ENCODE peak calls at places on chromosomes 11 and 22, in seven cellular contexts. One of them, this sample, is unnamed.

GRCh38 chr11:112248216-112248615 is 12.4 kb downstream of the PLET1 start:
- DNase-seq in H9: no peak
- DNase-seq in trophoblast cell: peak; percentile 53
- DNase-seq in mesenchymal stem cell: peak; percentile 49
- DNase-seq in H1: no peak
- DNase-seq in IMR-90: peak; percentile 89
- DNase-seq in mesendoderm: no peak
- DNase-seq in this sample: no peak

GRCh38 chr22:50548913-50549790 is 3.5 kb downstream of the KLHDC7B start:
- DNase-seq in mesendoderm: no peak
- DNase-seq in trophoblast cell: no peak
- DNase-seq in mesenchymal stem cell: no peak
- DNase-seq in IMR-90: no peak
- DNase-seq in H9: no peak
- DNase-seq in H1: peak; percentile 56
- DNase-seq in this sample: no peak

GRCh38 chr11:122742350-122742749 is 86.8 kb downstream of the UBASH3B start:
- DNase-seq in H9: no peak
- DNase-seq in trophoblast cell: no peak
- DNase-seq in mesenchymal stem cell: peak; percentile 47
- DNase-seq in IMR-90: no peak
- DNase-seq in mesendoderm: no peak
- DNase-seq in H1: no peak
- DNase-seq in this sample: no peak

GRCh38 chr11:36253238-36253637 is 36.0 kb downstream of the COMMD9 start:
- DNase-seq in trophoblast cell: no peak
- DNase-seq in IMR-90: no peak
- DNase-seq in mesendoderm: peak; percentile 56
- DNase-seq in H1: no peak
- DNase-seq in H9: no peak
- DNase-seq in mesenchymal stem cell: no peak
- DNase-seq in this sample: no peak

GRCh38 chr22:41995211-41995610 is 3.4 kb upstream of the WBP2NL start:
- DNase-seq in H1: no peak
- DNase-seq in mesendoderm: no peak
- DNase-seq in mesenchymal stem cell: no peak
- DNase-seq in H9: no peak
- DNase-seq in trophoblast cell: no peak
- DNase-seq in IMR-90: no peak
- DNase-seq in this sample: no peak

GRCh38 chr22:30197389-30197788 is 49.2 kb downstream of the LIF start:
- DNase-seq in H9: peak; percentile 4
- DNase-seq in IMR-90: peak; percentile 29
- DNase-seq in trophoblast cell: no peak
- DNase-seq in mesenchymal stem cell: no peak
- DNase-seq in H1: no peak
- DNase-seq in mesendoderm: no peak
- DNase-seq in this sample: no peak

GRCh38 chr11:13446444-13446843 is 16.6 kb downstream of the BTBD10 start:
- DNase-seq in mesendoderm: no peak
- DNase-seq in H9: no peak
- DNase-seq in mesenchymal stem cell: no peak
- DNase-seq in trophoblast cell: no peak
- DNase-seq in H1: no peak
- DNase-seq in IMR-90: peak; percentile 48
- DNase-seq in this sample: no peak

GRCh38 chr22:30000566-30000965 is 79.7 kb upstream of the HORMAD2 start:
- DNase-seq in IMR-90: peak; percentile 82
- DNase-seq in H9: no peak
- DNase-seq in mesenchymal stem cell: peak; percentile 35
- DNase-seq in trophoblast cell: no peak
- DNase-seq in H1: no peak
- DNase-seq in mesendoderm: no peak
- DNase-seq in this sample: no peak

GRCh38 chr11:72642815-72643511 is 31.3 kb downstream of the PDE2A start:
- DNase-seq in H1: peak; percentile 92
- DNase-seq in trophoblast cell: peak; percentile 81
- DNase-seq in mesenchymal stem cell: peak; percentile 67
- DNase-seq in H9: peak; percentile 79
- DNase-seq in mesendoderm: peak; percentile 73
- DNase-seq in IMR-90: peak; percentile 11
- DNase-seq in this sample: peak; percentile 71

GRCh38 chr11:126808851-126809250 is 191.7 kb downstream of the KIRREL3 start:
- DNase-seq in mesendoderm: no peak
- DNase-seq in H1: no peak
- DNase-seq in IMR-90: peak; percentile 24
- DNase-seq in H9: no peak
- DNase-seq in mesenchymal stem cell: no peak
- DNase-seq in trophoblast cell: no peak
- DNase-seq in this sample: no peak

GRCh38 chr22:30301995-30302809 is 12.9 kb upstream of the CASTOR1 start:
- DNase-seq in mesenchymal stem cell: peak; percentile 88
- DNase-seq in IMR-90: peak; percentile 59
- DNase-seq in trophoblast cell: peak; percentile 91
- DNase-seq in H1: no peak
- DNase-seq in mesendoderm: no peak
- DNase-seq in H9: no peak
- DNase-seq in this sample: no peak

GRCh38 chr22:26072611-26073010 is 96.7 kb upstream of the SEZ6L start:
- DNase-seq in H9: no peak
- DNase-seq in mesenchymal stem cell: no peak
- DNase-seq in mesendoderm: no peak
- DNase-seq in trophoblast cell: no peak
- DNase-seq in H1: no peak
- DNase-seq in IMR-90: no peak
- DNase-seq in this sample: no peak

GRCh38 chr22:37545703-37546435 is 14.4 kb upstream of the CDC42EP1 start:
- DNase-seq in mesendoderm: peak; percentile 97
- DNase-seq in H1: peak; percentile 88
- DNase-seq in trophoblast cell: peak; percentile 59
- DNase-seq in H9: peak; percentile 94
- DNase-seq in mesenchymal stem cell: peak; percentile 100
- DNase-seq in IMR-90: peak; percentile 90
- DNase-seq in this sample: peak; percentile 77

GRCh38 chr11:65547446-65548125 is 10.6 kb downstream of the LTBP3 start:
- DNase-seq in IMR-90: no peak
- DNase-seq in mesenchymal stem cell: no peak
- DNase-seq in mesendoderm: no peak
- DNase-seq in trophoblast cell: no peak
- DNase-seq in H1: peak; percentile 72
- DNase-seq in H9: no peak
- DNase-seq in this sample: no peak

GRCh38 chr11:3162410-3163240 is 2.5 kb downstream of the OSBPL5 start:
- DNase-seq in mesendoderm: no peak
- DNase-seq in H9: no peak
- DNase-seq in mesenchymal stem cell: no peak
- DNase-seq in H1: no peak
- DNase-seq in trophoblast cell: no peak
- DNase-seq in IMR-90: no peak
- DNase-seq in this sample: no peak

GRCh38 chr22:30870451-30871345 is 97.9 kb downstream of the MORC2 start:
- DNase-seq in H9: peak; percentile 20
- DNase-seq in mesendoderm: no peak
- DNase-seq in IMR-90: no peak
- DNase-seq in mesenchymal stem cell: no peak
- DNase-seq in H1: no peak
- DNase-seq in trophoblast cell: no peak
- DNase-seq in this sample: no peak

GRCh38 chr22:35684270-35684700 is 33.4 kb upstream of the APOL5 start:
- DNase-seq in H1: peak; percentile 61
- DNase-seq in trophoblast cell: peak; percentile 18
- DNase-seq in mesenchymal stem cell: peak; percentile 28
- DNase-seq in mesendoderm: peak; percentile 61
- DNase-seq in IMR-90: peak; percentile 38
- DNase-seq in H9: peak; percentile 59
- DNase-seq in this sample: peak; percentile 26

GRCh38 chr22:32854351-32854804 is 52.9 kb downstream of the TIMP3 start:
- DNase-seq in IMR-90: no peak
- DNase-seq in mesenchymal stem cell: peak; percentile 15
- DNase-seq in mesendoderm: no peak
- DNase-seq in trophoblast cell: peak; percentile 34
- DNase-seq in H9: no peak
- DNase-seq in H1: no peak
- DNase-seq in this sample: no peak

GRCh38 chr11:83990160-83990733 is 704.1 kb upstream of the CCDC90B start:
- DNase-seq in H1: no peak
- DNase-seq in mesenchymal stem cell: no peak
- DNase-seq in IMR-90: no peak
- DNase-seq in H9: no peak
- DNase-seq in trophoblast cell: no peak
- DNase-seq in mesendoderm: no peak
- DNase-seq in this sample: no peak

GRCh38 chr11:32087602-32088001 is 3.3 kb upstream of the RCN1 start:
- DNase-seq in H1: no peak
- DNase-seq in mesenchymal stem cell: peak; percentile 76
- DNase-seq in H9: no peak
- DNase-seq in mesendoderm: no peak
- DNase-seq in trophoblast cell: no peak
- DNase-seq in IMR-90: peak; percentile 52
- DNase-seq in this sample: no peak

DNA sequence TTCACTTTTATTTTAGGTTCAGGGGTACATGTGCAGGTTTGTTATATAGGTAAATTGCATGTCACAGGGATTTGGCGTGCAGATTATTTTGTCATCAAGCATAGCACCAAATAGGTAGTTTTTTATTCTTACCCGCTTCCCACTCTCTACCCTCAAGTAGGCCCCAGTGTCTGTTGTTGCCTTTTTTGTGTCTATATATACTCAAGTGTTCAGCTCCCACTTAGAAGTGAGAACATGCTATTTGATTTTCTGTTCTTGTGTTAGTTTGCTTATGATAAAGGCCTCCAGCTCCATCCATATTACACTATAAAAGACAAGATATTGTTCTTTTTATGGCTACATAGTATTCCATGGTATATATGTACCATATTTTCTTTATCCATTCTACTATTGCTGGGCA is 28.5 kb upstream of the LIN7C start:
- DNase-seq in trophoblast cell: no peak
- DNase-seq in mesendoderm: no peak
- DNase-seq in IMR-90: no peak
- DNase-seq in H9: no peak
- DNase-seq in mesenchymal stem cell: no peak
- DNase-seq in H1: no peak
- DNase-seq in this sample: no peak
- H2BK5ac ChIP-seq in trophoblast cell: no peak overlapping the region
- H2BK5ac ChIP-seq in mesendoderm: no peak overlapping the region
- H2BK5ac ChIP-seq in IMR-90: no peak overlapping the region
- H2BK5ac ChIP-seq in H9: no peak overlapping the region
- H2BK5ac ChIP-seq in mesenchymal stem cell: no peak overlapping the region
- H2BK5ac ChIP-seq in H1: no peak overlapping the region
- H2BK5ac ChIP-seq in this sample: no peak overlapping the region

DNA sequence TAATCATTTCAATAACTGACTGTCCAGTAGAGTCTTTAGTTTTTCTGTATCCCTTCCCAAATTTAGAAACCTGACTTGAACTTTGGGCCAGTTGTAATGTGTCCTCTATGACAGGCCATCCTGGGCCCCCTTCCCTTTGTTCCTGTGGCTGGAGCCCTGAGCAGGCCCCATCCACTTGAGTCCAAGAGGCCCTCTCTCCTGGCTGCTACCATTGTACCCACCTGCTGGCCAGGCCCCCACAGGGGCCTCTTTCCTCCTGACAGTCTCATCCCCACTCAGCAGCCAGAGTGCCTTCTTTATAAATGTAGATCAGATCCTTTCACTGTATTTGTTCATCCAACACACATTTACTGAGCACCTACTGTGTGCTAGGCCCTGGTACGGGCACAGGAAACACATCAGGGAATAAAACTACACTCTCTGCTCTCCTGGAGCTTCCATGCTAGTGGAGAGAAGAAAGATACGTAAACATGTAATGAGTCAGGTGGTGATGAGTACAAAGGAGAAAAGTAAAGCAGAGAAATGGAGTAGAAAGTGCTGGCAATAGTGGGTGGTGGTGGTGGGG is 2.7 kb upstream of the LRP5 start:
- DNase-seq in mesenchymal stem cell: peak; percentile 9
- DNase-seq in H9: no peak
- DNase-seq in H1: no peak
- DNase-seq in mesendoderm: no peak
- DNase-seq in trophoblast cell: no peak
- DNase-seq in IMR-90: peak; percentile 9
- DNase-seq in this sample: no peak
- H3K4me2 ChIP-seq in mesenchymal stem cell: no peak overlapping the region
- H3K4me2 ChIP-seq in H9: no peak overlapping the region
- H3K4me2 ChIP-seq in H1: no peak overlapping the region
- H3K4me2 ChIP-seq in mesendoderm: no peak overlapping the region
- H3K4me2 ChIP-seq in trophoblast cell: no peak overlapping the region
- H3K4me2 ChIP-seq in IMR-90: no peak overlapping the region
- H3K4me2 ChIP-seq in this sample: no peak overlapping the region

GRCh38 chr22:43301866-43302265 is 41.3 kb downstream of the SCUBE1 start:
- DNase-seq in trophoblast cell: no peak
- DNase-seq in IMR-90: no peak
- DNase-seq in mesenchymal stem cell: no peak
- DNase-seq in H9: no peak
- DNase-seq in H1: no peak
- DNase-seq in mesendoderm: no peak
- DNase-seq in this sample: no peak

GRCh38 chr22:43303166-43303565 is 40.0 kb downstream of the SCUBE1 start:
- DNase-seq in trophoblast cell: no peak
- DNase-seq in mesenchymal stem cell: no peak
- DNase-seq in H9: no peak
- DNase-seq in IMR-90: no peak
- DNase-seq in mesendoderm: no peak
- DNase-seq in H1: no peak
- DNase-seq in this sample: no peak

GRCh38 chr22:43304831-43305230 is 38.3 kb downstream of the SCUBE1 start:
- DNase-seq in H9: no peak
- DNase-seq in mesendoderm: no peak
- DNase-seq in H1: no peak
- DNase-seq in IMR-90: no peak
- DNase-seq in trophoblast cell: peak; percentile 93
- DNase-seq in mesenchymal stem cell: no peak
- DNase-seq in this sample: no peak

GRCh38 chr22:43302462-43303109 is 40.6 kb downstream of the SCUBE1 start:
- DNase-seq in mesendoderm: no peak
- DNase-seq in trophoblast cell: no peak
- DNase-seq in mesenchymal stem cell: no peak
- DNase-seq in H1: no peak
- DNase-seq in H9: no peak
- DNase-seq in IMR-90: no peak
- DNase-seq in this sample: no peak

DNA sequence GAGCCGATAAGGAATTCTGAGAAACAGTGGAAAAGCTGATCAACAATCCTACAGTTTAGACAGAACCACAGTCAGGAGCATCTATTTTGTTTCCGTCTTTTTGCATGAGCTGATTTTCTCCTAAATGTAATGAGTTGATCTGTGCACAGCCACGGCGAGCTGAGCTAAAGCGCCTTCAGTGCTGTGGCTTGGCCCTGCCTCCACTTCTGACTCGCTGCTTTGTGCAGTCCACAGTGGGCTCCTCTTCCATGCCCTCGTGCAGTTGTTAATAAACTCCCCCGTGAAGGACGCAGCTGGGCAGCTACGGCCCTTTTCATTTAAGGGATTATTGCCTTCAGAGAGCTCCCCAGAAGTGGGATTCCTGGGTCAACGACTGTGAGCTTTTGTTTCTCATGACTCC is 39.4 kb downstream of the SCUBE1 start:
- DNase-seq in mesenchymal stem cell: no peak
- DNase-seq in IMR-90: no peak
- DNase-seq in trophoblast cell: no peak
- DNase-seq in H1: no peak
- DNase-seq in H9: no peak
- DNase-seq in mesendoderm: no peak
- DNase-seq in this sample: no peak
- H2BK5ac ChIP-seq in mesenchymal stem cell: no peak overlapping the region
- H2BK5ac ChIP-seq in IMR-90: no peak overlapping the region
- H2BK5ac ChIP-seq in trophoblast cell: no peak overlapping the region
- H2BK5ac ChIP-seq in H1: no peak overlapping the region
- H2BK5ac ChIP-seq in H9: no peak overlapping the region
- H2BK5ac ChIP-seq in mesendoderm: no peak overlapping the region
- H2BK5ac ChIP-seq in this sample: no peak overlapping the region

GRCh38 chr11:10377182-10377581 is 72.3 kb downstream of the ADM start:
- DNase-seq in H9: no peak
- DNase-seq in H1: no peak
- DNase-seq in IMR-90: no peak
- DNase-seq in mesendoderm: no peak
- DNase-seq in trophoblast cell: no peak
- DNase-seq in mesenchymal stem cell: no peak
- DNase-seq in this sample: no peak
- H3K4me2 ChIP-seq in H9: no peak overlapping the region
- H3K4me2 ChIP-seq in H1: no peak overlapping the region
- H3K4me2 ChIP-seq in IMR-90: no peak overlapping the region
- H3K4me2 ChIP-seq in mesendoderm: no peak overlapping the region
- H3K4me2 ChIP-seq in trophoblast cell: no peak overlapping the region
- H3K4me2 ChIP-seq in mesenchymal stem cell: no peak overlapping the region
- H3K4me2 ChIP-seq in this sample: no peak overlapping the region

This sample was measured in neuronal stem cell.